ENCODE peak calls at places on chromosomes 11 and 22, in eight cellular contexts. T is left cardiac atrium; Q is Calu3; O is EH; W is lower leg skin; E is effector memory CD4-positive, alpha-beta T cell; N is keratinocyte; V is activated T-cell treated with anti-CD3 and anti-CD28 coated beads for 1 hour. D is an unnamed sample.

GRCh38 chr11:69287968-69288882 is 5.7 kb upstream of the MYEOV start:
- DNase-seq in Q (peak), V (no peak), W (no peak), N (no peak), T (no peak), O (no peak), E (no peak), D (peak)

GRCh38 chr22:41833369-41834004 is 582 bp downstream of the SREBF2 start:
- DNase-seq in N (no peak), O (peak), E (peak), V (peak), W (no peak), Q (peak), T (peak), D (peak)

GRCh38 chr11:69211540-69212120 is 55.9 kb downstream of the SMIM38 start:
- DNase-seq in N (no peak), E (no peak), Q (no peak), T (no peak), O (no peak), W (no peak), V (no peak), D (peak)

GRCh38 chr11:45850446-45850845 is 3.2 kb downstream of the CRY2 start:
- DNase-seq in E (no peak), V (no peak), O (peak), W (no peak), Q (no peak), N (no peak), T (no peak), D (no peak)

GRCh38 chr11:15927196-15927865 is 429.0 kb downstream of the SOX6 start:
- DNase-seq in E (no peak), W (no peak), Q (no peak), T (no peak), O (no peak), V (no peak), N (no peak), D (no peak)

GRCh38 chr22:19197997-19198865 is 19.7 kb upstream of the SLC25A1 start:
- DNase-seq in Q (no peak), O (no peak), N (no peak), E (no peak), V (no peak), T (no peak), W (no peak), D (no peak)

GRCh38 chr11:15507592-15507991 is 392.9 kb downstream of the INSC start:
- DNase-seq in V (no peak), O (peak), W (no peak), N (no peak), T (no peak), Q (peak), E (no peak), D (peak)

GRCh38 chr11:117075186-117075585 is 23.0 kb downstream of the SIK3 start:
- DNase-seq in T (no peak), N (peak), V (no peak), O (peak), W (no peak), E (no peak), Q (no peak), D (no peak)

GRCh38 chr22:35074583-35074982 is 8.6 kb downstream of the ISX start:
- DNase-seq in W (no peak), V (no peak), O (no peak), Q (no peak), T (no peak), E (no peak), N (no peak), D (no peak)

GRCh38 chr11:70863988-70864387 is 388.4 kb downstream of the SHANK2 start:
- DNase-seq in W (no peak), Q (no peak), V (no peak), E (no peak), T (no peak), N (no peak), O (no peak), D (no peak)

GRCh38 chr11:2525166-2525861 is 80.5 kb downstream of the KCNQ1 start:
- DNase-seq in O (no peak), Q (no peak), E (no peak), V (no peak), T (peak), N (no peak), W (no peak), D (peak)

GRCh38 chr11:2391663-2391975 is 8.9 kb upstream of the TSSC4 start:
- DNase-seq in Q (no peak), O (no peak), T (no peak), N (no peak), E (no peak), V (no peak), W (no peak), D (no peak)

D was measured in Caco-2.